ENCODE peak calls at places on chromosomes 12 and 14, in six cellular contexts. K, V, M, U, C and S are unnamed samples.

GRCh38 chr12:93108958-93109357 is 179.9 kb upstream of the EEA1 start:
- DNase-seq in K (no peak), V (no peak), M (no peak), U (peak), C (no peak), S (no peak)

GRCh38 chr12:24042651-24043050 is 93.2 kb upstream of the SOX5 start:
- DNase-seq in K (no peak), V (no peak), M (no peak), U (no peak), C (no peak), S (no peak)

GRCh38 chr12:122099856-122100255 is 21.3 kb downstream of the MLXIP start:
- DNase-seq in K (no peak), V (no peak), M (no peak), U (no peak), C (no peak), S (no peak)

GRCh38 chr12:92408072-92408900 is 262.6 kb upstream of the BTG1 start:
- DNase-seq in K (peak), V (no peak), M (no peak), U (no peak), C (peak), S (no peak)

GRCh38 chr14:101097109-101097793 is 193.7 kb upstream of the RTL1 start:
- DNase-seq in K (no peak), V (no peak), M (no peak), U (no peak), C (no peak), S (no peak)

GRCh38 chr12:6730169-6730568 is 6.3 kb downstream of the COPS7A start:
- DNase-seq in K (no peak), V (no peak), M (no peak), U (no peak), C (no peak), S (no peak)

GRCh38 chr12:131897875-131898274 is 3.5 kb downstream of the ULK1 start:
- DNase-seq in K (no peak), V (no peak), M (no peak), U (no peak), C (peak), S (no peak)

GRCh38 chr14:86766469-86766868 is 1226.5 kb downstream of the GALC start:
- DNase-seq in K (no peak), V (no peak), M (no peak), U (no peak), C (no peak), S (no peak)

GRCh38 chr14:41299924-41300323 is 306.8 kb upstream of the LRFN5 start:
- DNase-seq in K (no peak), V (no peak), M (no peak), U (no peak), C (no peak), S (no peak)

GRCh38 chr12:68416350-68416749 is 84.2 kb upstream of the MDM1 start:
- DNase-seq in K (no peak), V (no peak), M (no peak), U (no peak), C (no peak), S (no peak)

GRCh38 chr14:89621791-89622638 is 205.0 kb upstream of the FOXN3 start:
- DNase-seq in K (no peak), V (no peak), M (no peak), U (no peak), C (no peak), S (no peak)

DNA sequence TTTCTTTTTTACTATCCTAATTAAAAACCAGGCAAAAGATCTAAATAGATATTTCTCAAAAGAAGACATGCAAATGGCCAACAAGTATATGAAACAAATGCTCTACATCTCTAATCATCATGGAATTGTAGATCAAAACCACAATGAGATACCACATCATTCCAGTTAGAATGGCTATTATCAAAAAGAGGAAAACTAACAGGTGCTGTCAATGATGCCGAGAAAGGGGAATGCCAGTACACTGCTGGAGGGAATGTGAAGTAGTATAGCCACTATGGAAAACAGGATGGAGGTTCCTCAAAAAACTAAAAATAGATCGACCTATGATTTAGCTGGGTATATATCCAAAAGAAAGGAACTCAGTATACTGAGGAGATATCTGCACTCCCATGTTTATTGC is 39.0 kb upstream of the C12orf75 start:
- DNase-seq in K (no peak), V (no peak), M (no peak), U (no peak), C (no peak), S (no peak)
- TF ChIP-seq CTCF in K (no peak), V (no peak), M (no peak), U (no peak), C (no peak), S (no peak)

GRCh38 chr14:64992328-64992885 is 5.7 kb downstream of the FNTB start:
- DNase-seq in K (no peak), V (no peak), M (no peak), U (no peak), C (no peak), S (no peak)

GRCh38 chr14:64983439-64984310 is 3.0 kb upstream of the FNTB start:
- DNase-seq in K (no peak), V (peak), M (peak), U (peak), C (peak), S (peak)

GRCh38 chr14:64990291-64990690 is 3.6 kb downstream of the FNTB start:
- DNase-seq in K (no peak), V (no peak), M (no peak), U (no peak), C (no peak), S (no peak)

GRCh38 chr14:64990939-64991338 is 4.2 kb downstream of the FNTB start:
- DNase-seq in K (no peak), V (no peak), M (no peak), U (no peak), C (no peak), S (no peak)

DNA sequence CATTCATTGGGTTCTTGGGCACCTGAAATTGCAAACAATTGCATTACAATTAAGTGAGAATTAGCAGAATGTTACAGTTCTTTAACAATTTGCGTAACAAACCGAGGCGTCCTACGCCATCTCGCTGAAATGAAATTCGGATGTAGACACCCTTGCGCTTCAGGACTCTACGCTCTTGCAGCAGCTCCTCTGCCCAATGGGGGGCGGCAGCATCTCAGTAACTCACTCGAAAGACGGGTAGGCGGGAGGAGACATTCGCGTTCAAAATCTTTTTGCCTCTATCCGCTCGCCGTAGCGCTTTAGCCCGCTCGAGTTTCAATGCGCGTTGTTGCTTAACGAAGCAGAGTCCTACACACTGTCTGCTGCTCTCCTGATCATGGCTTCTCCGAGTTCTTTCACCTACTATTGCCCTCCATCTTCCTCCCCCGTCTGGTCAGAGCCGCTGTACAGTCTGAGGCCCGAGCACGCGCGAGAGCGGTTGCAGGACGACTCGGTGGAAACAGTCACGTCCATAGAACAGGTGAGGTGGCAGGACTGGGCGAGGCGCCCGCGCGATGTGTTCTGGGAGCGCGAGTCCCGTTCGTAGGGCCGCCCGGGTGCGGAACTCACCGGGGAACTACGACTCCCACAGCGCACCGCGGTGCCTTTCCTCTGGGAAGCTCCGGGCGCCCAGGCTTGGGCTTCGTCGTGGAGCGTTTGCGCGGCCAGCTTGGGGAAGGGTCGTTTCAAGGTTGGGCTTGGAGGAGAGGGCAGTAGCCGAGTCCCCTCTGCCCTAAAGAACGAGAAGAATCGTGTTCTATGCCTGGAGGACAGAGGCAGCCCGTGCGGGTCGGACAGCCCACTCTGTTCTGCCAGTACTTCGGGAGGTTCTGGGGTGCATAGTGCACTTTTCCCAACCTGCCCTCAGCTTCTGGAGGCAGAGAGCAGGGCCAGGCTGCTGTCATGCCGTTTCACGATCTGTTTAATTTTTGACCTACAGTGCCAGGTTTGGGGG is at the start of gene FNTB:
- DNase-seq in K (peak), V (peak), M (peak), U (peak), C (peak), S (peak)
- TF ChIP-seq CTCF in K (peak), V (peak), M (peak), U (peak), C (peak), S (peak)

GRCh38 chr12:31853520-31853919 is 105.7 kb upstream of the RESF1 start:
- DNase-seq in K (no peak), V (no peak), M (no peak), U (no peak), C (no peak), S (no peak)
- TF ChIP-seq CTCF in K (no peak), V (no peak), M (no peak), U (no peak), C (no peak), S (no peak)

GRCh38 chr14:68547305-68548193 is 245.3 kb downstream of the ZFP36L1 start:
- DNase-seq in K (peak), V (no peak), M (no peak), U (peak), C (peak), S (no peak)
- TF ChIP-seq CTCF in K (no peak), V (no peak), M (no peak), U (no peak), C (no peak), S (no peak)

GRCh38 chr12:19572920-19573558 is 133.7 kb downstream of the AEBP2 start:
- DNase-seq in K (no peak), V (peak), M (peak), U (peak), C (no peak), S (peak)
- TF ChIP-seq CTCF in K (peak), V (peak), M (peak), U (peak), C (peak), S (peak)

GRCh38 chr14:23953464-23954278 is at the start of gene DHRS4:
- DNase-seq in K (peak), V (peak), M (peak), U (no peak), C (peak), S (peak)

GRCh38 chr14:23950411-23951135 is 3.0 kb upstream of the DHRS4 start:
- DNase-seq in K (no peak), V (no peak), M (no peak), U (no peak), C (no peak), S (no peak)

GRCh38 chr14:23951590-23952143 is 1.9 kb upstream of the DHRS4 start:
- DNase-seq in K (no peak), V (no peak), M (no peak), U (no peak), C (no peak), S (no peak)
- TF ChIP-seq CTCF in K (no peak), V (no peak), M (peak), U (no peak), C (no peak), S (no peak)

GRCh38 chr12:64390275-64390851 is at the start of gene C12orf56:
- DNase-seq in K (no peak), V (no peak), M (peak), U (no peak), C (no peak), S (peak)
- TF ChIP-seq CTCF in K (no peak), V (no peak), M (no peak), U (peak), C (no peak), S (no peak)

DNA sequence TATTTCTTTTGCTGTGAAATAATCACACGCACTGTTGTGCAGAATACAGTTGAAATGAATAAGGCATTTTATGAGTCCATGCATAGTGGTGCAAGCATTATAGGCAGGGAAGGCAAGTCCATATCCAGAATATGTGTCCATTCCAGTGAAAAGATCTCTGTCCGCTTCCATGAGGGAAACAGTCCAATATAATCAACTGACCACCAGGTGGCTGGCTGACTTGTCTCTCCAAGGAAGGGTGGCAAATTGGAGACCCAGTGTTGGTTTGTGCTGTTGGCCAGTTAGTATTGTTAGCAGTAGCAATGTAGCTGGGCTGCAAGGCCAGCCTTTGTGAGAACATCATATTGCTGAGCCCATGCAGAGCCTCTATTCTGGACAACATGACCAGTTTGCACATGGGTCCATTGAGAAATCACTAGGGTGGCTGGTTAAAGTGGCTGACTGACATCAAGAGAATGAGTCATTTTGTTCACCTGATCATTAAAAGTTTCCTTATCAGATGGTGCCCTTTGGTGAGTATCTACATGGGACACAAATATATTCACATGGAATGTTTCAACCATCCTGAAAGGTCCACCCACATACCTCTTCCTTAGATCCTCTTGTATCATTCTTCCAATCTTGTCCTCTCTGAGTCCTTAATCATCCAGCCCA is 17.3 kb upstream of the YAF2 start:
- DNase-seq in K (no peak), V (no peak), M (no peak), U (no peak), C (no peak), S (no peak)
- TF ChIP-seq CTCF in K (no peak), V (no peak), M (no peak), U (no peak), C (no peak), S (no peak)

DNA sequence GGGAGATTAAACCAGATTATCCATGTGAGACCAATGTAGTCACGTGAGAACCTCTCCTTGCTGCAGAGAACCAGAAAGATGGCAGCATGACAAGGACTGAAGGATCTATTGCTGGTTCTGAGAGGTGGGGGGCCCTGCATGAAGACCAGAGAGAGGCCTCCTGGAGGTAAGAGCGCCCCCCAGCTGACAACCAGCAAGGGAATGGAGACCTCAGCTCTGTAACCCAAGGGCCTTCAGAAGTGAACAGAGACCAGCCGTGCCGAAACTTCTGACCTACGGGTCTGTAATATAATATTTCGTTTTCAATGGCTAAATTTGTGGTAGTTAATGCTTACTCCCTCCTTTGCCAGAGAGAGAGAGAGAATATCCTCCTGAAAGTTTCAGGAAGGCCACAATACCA is 524.1 kb upstream of the TBX3 start:
- DNase-seq in K (no peak), V (no peak), M (no peak), U (no peak), C (no peak), S (no peak)
- TF ChIP-seq CTCF in K (no peak), V (no peak), M (no peak), U (no peak), C (no peak), S (no peak)

GRCh38 chr14:50667491-50668007 is 557 bp downstream of the SAV1 start:
- DNase-seq in K (no peak), V (no peak), M (no peak), U (no peak), C (no peak), S (peak)
- TF ChIP-seq CTCF in K (no peak), V (no peak), M (no peak), U (no peak), C (no peak), S (no peak)